ENCODE peak calls at places on chromosomes 16 and 17, in five cellular contexts. C is H1, U is HepG2, Q is K562, R is GM12878. V is an unnamed sample.

GRCh38 chr17:75078097-75079022 is 9.4 kb upstream of the SLC16A5 start:
- DNase-seq in C (no peak), U (no peak), Q (no peak), R (peak; percentile 40), V (peak; percentile 86)

GRCh38 chr16:23082161-23082788 is 67.0 kb downstream of the USP31 start:
- DNase-seq in C (no peak), U (peak; percentile 46), Q (no peak), R (no peak), V (peak; percentile 44)

GRCh38 chr17:79664925-79665738 is 54.3 kb upstream of the RBFOX3 start:
- DNase-seq in C (peak; percentile 72), U (no peak), Q (no peak), R (no peak), V (no peak)

GRCh38 chr17:50589112-50589712 is 28.7 kb downstream of the CACNA1G start:
- DNase-seq in C (no peak), U (no peak), Q (no peak), R (no peak), V (no peak)

GRCh38 chr16:77459534-77460412 is 24.9 kb upstream of the ADAMTS18 start:
- DNase-seq in C (no peak), U (no peak), Q (no peak), R (no peak), V (no peak)

GRCh38 chr17:76134911-76135809 is 5.9 kb downstream of the FOXJ1 start:
- DNase-seq in C (peak; percentile 81), U (no peak), Q (no peak), R (no peak), V (no peak)

GRCh38 chr17:57755479-57756070 is 10.5 kb upstream of the CCDC182 start:
- DNase-seq in C (no peak), U (no peak), Q (no peak), R (no peak), V (no peak)

GRCh38 chr16:3774819-3775218 is 57.5 kb upstream of the TRAP1 start:
- DNase-seq in C (no peak), U (no peak), Q (no peak), R (no peak), V (no peak)

GRCh38 chr17:17127730-17128291 is 78.3 kb downstream of the PLD6 start:
- DNase-seq in C (no peak), U (no peak), Q (no peak), R (no peak), V (no peak)

GRCh38 chr16:69535123-69536050 is 30.4 kb upstream of the NFAT5 start:
- DNase-seq in C (no peak), U (no peak), Q (no peak), R (no peak), V (no peak)

GRCh38 chr17:74757931-74758845 is 9.8 kb downstream of the NHERF1 start:
- DNase-seq in C (no peak), U (no peak), Q (no peak), R (no peak), V (peak; percentile 61)

GRCh38 chr17:683499-684254 is 31.0 kb downstream of the VPS53 start:
- DNase-seq in C (no peak), U (no peak), Q (no peak), R (no peak), V (no peak)

GRCh38 chr17:69997332-69997731 is 77.7 kb upstream of the KCNJ16 start:
- DNase-seq in C (no peak), U (no peak), Q (no peak), R (no peak), V (peak; percentile 65)

GRCh38 chr17:49742256-49742655 is 21.7 kb downstream of the FAM117A start:
- DNase-seq in C (no peak), U (no peak), Q (no peak), R (no peak), V (no peak)

GRCh38 chr17:1506649-1507254 is 9.7 kb downstream of the INPP5K start:
- DNase-seq in C (no peak), U (no peak), Q (no peak), R (no peak), V (no peak)

GRCh38 chr17:77164483-77165030 is 23.8 kb downstream of the SEC14L1 start:
- DNase-seq in C (no peak), U (peak; percentile 43), Q (no peak), R (no peak), V (no peak)

GRCh38 chr16:85321856-85322271 is 209.6 kb upstream of the CIBAR2 start:
- DNase-seq in C (no peak), U (no peak), Q (peak; percentile 57), R (no peak), V (no peak)

GRCh38 chr17:47896672-47897490 is 845 bp downstream of the SP2 start:
- DNase-seq in C (no peak), U (no peak), Q (no peak), R (no peak), V (no peak)

GRCh38 chr16:81585785-81586184 is 141.2 kb downstream of the CMIP start:
- DNase-seq in C (no peak), U (peak; percentile 50), Q (peak; percentile 62), R (no peak), V (no peak)

GRCh38 chr17:49525831-49526741 is 31.0 kb downstream of the NGFR start:
- DNase-seq in C (peak; percentile 34), U (no peak), Q (no peak), R (no peak), V (no peak)

GRCh38 chr17:74859439-74860228 is at the start of gene GRIN2C:
- DNase-seq in C (peak; percentile 69), U (no peak), Q (peak; percentile 63), R (no peak), V (no peak)

GRCh38 chr17:38464251-38464722 is 36.0 kb downstream of the ARHGAP23 start:
- DNase-seq in C (no peak), U (no peak), Q (no peak), R (no peak), V (peak; percentile 38)

GRCh38 chr17:12398636-12399035 is 267.1 kb upstream of the MYOCD start:
- DNase-seq in C (no peak), U (no peak), Q (no peak), R (no peak), V (no peak)

GRCh38 chr16:81004646-81005353 is 1.9 kb downstream of the CMC2 start:
- DNase-seq in C (no peak), U (peak; percentile 65), Q (no peak), R (no peak), V (peak; percentile 32)

GRCh38 chr16:25636662-25637061 is 55.1 kb upstream of the HS3ST4 start:
- DNase-seq in C (no peak), U (no peak), Q (no peak), R (no peak), V (no peak)

GRCh38 chr16:79437764-79438728 is 162.5 kb downstream of the MAF start:
- DNase-seq in C (peak; percentile 59), U (no peak), Q (no peak), R (no peak), V (no peak)

GRCh38 chr16:22721497-22722100 is 92.4 kb upstream of the HS3ST2 start:
- DNase-seq in C (no peak), U (no peak), Q (no peak), R (no peak), V (no peak)

GRCh38 chr16:4309833-4310266 is 6.0 kb upstream of the GLIS2 start:
- DNase-seq in C (peak; percentile 94), U (peak; percentile 67), Q (no peak), R (no peak), V (peak; percentile 84)

GRCh38 chr16:17131351-17131750 is 339.4 kb downstream of the XYLT1 start:
- DNase-seq in C (no peak), U (no peak), Q (no peak), R (no peak), V (no peak)

GRCh38 chr16:72938426-72939164 is 109.3 kb downstream of the ZFHX3 start:
- DNase-seq in C (no peak), U (no peak), Q (no peak), R (no peak), V (peak; percentile 59)

GRCh38 chr17:79420318-79421243 is 190.3 kb downstream of the RBFOX3 start:
- DNase-seq in C (no peak), U (no peak), Q (peak; percentile 64), R (no peak), V (peak; percentile 66)

GRCh38 chr17:60145006-60145935 is 4.5 kb upstream of the CA4 start:
- DNase-seq in C (peak; percentile 49), U (no peak), Q (no peak), R (no peak), V (no peak)

GRCh38 chr16:77946834-77947233 is 75.5 kb upstream of the CLEC3A start:
- DNase-seq in C (no peak), U (no peak), Q (no peak), R (no peak), V (no peak)

DNA sequence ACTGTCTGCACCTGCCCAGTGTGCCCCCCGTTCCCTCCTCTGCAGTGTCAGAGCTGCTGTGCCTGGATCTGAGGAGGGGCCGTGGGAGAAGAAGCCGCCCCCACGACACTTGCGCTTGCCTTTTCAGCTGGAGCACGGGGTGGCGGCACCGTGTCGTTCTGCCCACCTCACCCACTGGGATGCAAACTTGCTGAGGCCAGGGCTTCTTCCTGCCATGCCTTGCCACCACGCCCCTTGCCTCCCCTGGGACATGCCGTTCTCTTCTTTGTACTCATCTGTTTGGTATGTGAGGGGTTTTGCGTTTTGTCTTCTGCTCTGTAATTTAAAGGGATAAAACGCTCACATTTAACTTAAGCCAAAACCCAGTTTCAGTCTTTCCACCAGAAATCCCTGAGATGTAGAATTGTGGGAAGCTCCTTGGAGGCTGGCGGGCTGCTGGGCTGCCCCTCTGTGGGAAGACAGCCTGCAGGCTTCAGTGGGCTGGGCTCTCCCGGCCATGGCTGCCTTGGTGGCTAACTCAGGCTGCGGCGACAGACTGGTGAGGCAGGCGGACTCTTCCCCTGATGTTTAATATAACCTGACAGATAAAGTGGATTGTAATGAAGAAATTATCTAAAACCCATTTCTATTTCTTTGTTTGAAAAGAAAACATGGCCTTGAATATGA is 180.2 kb downstream of the RPTOR start:
- DNase-seq in C (no peak), U (no peak), Q (no peak), R (no peak), V (peak; percentile 31)
- TF ChIP-seq HDAC2 in C (no peak), U (no peak), Q (no peak), R (no peak), V (no peak)

GRCh38 chr16:68235882-68236803 is at the start of gene ESRP2:
- DNase-seq in C (peak; percentile 89), U (peak; percentile 80), Q (no peak), R (no peak), V (no peak)
- TF ChIP-seq MAX in C (peak; percentile 71), U (peak; percentile 66), Q (no peak), R (no peak), V (no peak)

DNA sequence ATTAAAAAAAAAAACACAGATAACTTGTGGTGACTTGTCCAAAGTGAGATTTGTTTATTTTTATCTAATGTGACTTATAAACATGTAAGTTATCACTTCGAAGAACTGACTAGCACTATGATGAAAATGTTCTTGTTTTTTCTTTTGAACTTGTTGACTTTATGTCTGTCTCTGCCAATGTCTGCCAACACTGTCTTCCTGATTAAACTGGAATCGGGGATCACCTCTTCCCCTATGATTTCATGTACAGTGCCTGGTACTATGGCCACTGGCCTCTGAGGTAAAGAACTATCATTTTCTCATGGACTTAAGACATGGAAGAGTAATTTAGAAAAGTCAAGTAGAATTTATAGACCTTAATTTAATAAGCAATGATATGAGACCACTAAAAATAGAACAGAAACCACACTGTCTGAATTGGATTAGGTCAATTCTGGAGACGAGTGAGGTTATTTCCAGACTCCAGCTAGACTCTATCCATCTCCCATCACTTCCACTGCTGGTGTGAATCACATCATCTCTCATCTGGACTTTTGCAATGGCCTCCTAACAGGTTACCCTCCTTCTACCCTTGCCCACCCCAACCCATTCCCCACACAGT is 8.9 kb downstream of the C17orf78 start:
- DNase-seq in C (no peak), U (no peak), Q (no peak), R (no peak), V (no peak)
- TF ChIP-seq RAD21 in C (no peak), U (no peak), Q (no peak), R (no peak), V (no peak)

GRCh38 chr16:21656795-21657768 is 4.7 kb upstream of the IGSF6 start:
- DNase-seq in C (no peak), U (peak; percentile 75), Q (peak; percentile 64), R (peak; percentile 32), V (peak; percentile 60)
- TF ChIP-seq HDAC2 in C (no peak), U (no peak), Q (no peak), R (no peak), V (no peak)

V was measured in A549.